ENCODE peak calls at places on chromosomes 12 and 14, in six cellular contexts. One of them, this sample, is unnamed.

GRCh38 chr12:9868271-9868815 is 811 bp downstream of the CLEC2B start:
- DNase-seq in uterus: no peak
- DNase-seq in aorta: no peak
- DNase-seq in SK-N-SH: no peak
- DNase-seq in DND-41: no peak
- DNase-seq in heart left ventricle: no peak
- DNase-seq in this sample: no peak

GRCh38 chr12:124660846-124661245 is 93.4 kb upstream of the NCOR2 start:
- DNase-seq in SK-N-SH: no peak
- DNase-seq in aorta: no peak
- DNase-seq in DND-41: no peak
- DNase-seq in uterus: no peak
- DNase-seq in heart left ventricle: no peak
- DNase-seq in this sample: peak; percentile 89

GRCh38 chr12:113090740-113091139 is 34.2 kb downstream of the DTX1 start:
- DNase-seq in DND-41: no peak
- DNase-seq in heart left ventricle: no peak
- DNase-seq in SK-N-SH: no peak
- DNase-seq in aorta: no peak
- DNase-seq in uterus: no peak
- DNase-seq in this sample: no peak

GRCh38 chr12:31817120-31817519 is 88.3 kb upstream of the AMN1 start:
- DNase-seq in uterus: no peak
- DNase-seq in SK-N-SH: no peak
- DNase-seq in aorta: no peak
- DNase-seq in DND-41: no peak
- DNase-seq in heart left ventricle: no peak
- DNase-seq in this sample: no peak

GRCh38 chr14:35320472-35320871 is 28.3 kb downstream of the PSMA6 start:
- DNase-seq in uterus: no peak
- DNase-seq in heart left ventricle: no peak
- DNase-seq in aorta: no peak
- DNase-seq in SK-N-SH: no peak
- DNase-seq in DND-41: no peak
- DNase-seq in this sample: no peak

GRCh38 chr14:92990456-92991430 is 67.8 kb downstream of the CHGA start:
- DNase-seq in aorta: peak; percentile 57
- DNase-seq in DND-41: no peak
- DNase-seq in uterus: no peak
- DNase-seq in SK-N-SH: peak; percentile 73
- DNase-seq in heart left ventricle: peak; percentile 32
- DNase-seq in this sample: peak; percentile 39

GRCh38 chr12:21416611-21417121 is 20.8 kb upstream of the PYROXD1 start:
- DNase-seq in heart left ventricle: no peak
- DNase-seq in aorta: no peak
- DNase-seq in SK-N-SH: no peak
- DNase-seq in DND-41: no peak
- DNase-seq in uterus: no peak
- DNase-seq in this sample: no peak

GRCh38 chr12:42135264-42135814 is 9.3 kb downstream of the GXYLT1 start:
- DNase-seq in heart left ventricle: no peak
- DNase-seq in SK-N-SH: no peak
- DNase-seq in aorta: no peak
- DNase-seq in DND-41: no peak
- DNase-seq in uterus: no peak
- DNase-seq in this sample: no peak

GRCh38 chr12:5789469-5789968 is 155.5 kb downstream of the ANO2 start:
- DNase-seq in uterus: no peak
- DNase-seq in heart left ventricle: no peak
- DNase-seq in DND-41: no peak
- DNase-seq in SK-N-SH: no peak
- DNase-seq in aorta: no peak
- DNase-seq in this sample: no peak

GRCh38 chr14:36738269-36738668 is 76.6 kb downstream of the PAX9 start:
- DNase-seq in uterus: no peak
- DNase-seq in heart left ventricle: no peak
- DNase-seq in SK-N-SH: no peak
- DNase-seq in aorta: no peak
- DNase-seq in DND-41: no peak
- DNase-seq in this sample: no peak

GRCh38 chr12:4355843-4356327 is 23.6 kb downstream of the FGF23 start:
- DNase-seq in DND-41: peak; percentile 50
- DNase-seq in aorta: peak; percentile 41
- DNase-seq in SK-N-SH: peak; percentile 39
- DNase-seq in uterus: no peak
- DNase-seq in heart left ventricle: peak; percentile 40
- DNase-seq in this sample: peak; percentile 84

GRCh38 chr14:24310666-24311604 is at the start of gene LTB4R:
- DNase-seq in heart left ventricle: peak; percentile 86
- DNase-seq in aorta: peak; percentile 92
- DNase-seq in uterus: no peak
- DNase-seq in DND-41: no peak
- DNase-seq in SK-N-SH: no peak
- DNase-seq in this sample: no peak

GRCh38 chr12:40226652-40227051 is 1.9 kb downstream of the LRRK2 start:
- DNase-seq in heart left ventricle: peak; percentile 35
- DNase-seq in uterus: peak; percentile 75
- DNase-seq in aorta: no peak
- DNase-seq in DND-41: no peak
- DNase-seq in SK-N-SH: no peak
- DNase-seq in this sample: no peak

GRCh38 chr12:1398673-1399072 is 195.7 kb downstream of the FBXL14 start:
- DNase-seq in SK-N-SH: no peak
- DNase-seq in heart left ventricle: no peak
- DNase-seq in uterus: no peak
- DNase-seq in DND-41: no peak
- DNase-seq in aorta: no peak
- DNase-seq in this sample: no peak

GRCh38 chr12:89016970-89017778 is 335.1 kb downstream of the DUSP6 start:
- DNase-seq in heart left ventricle: no peak
- DNase-seq in DND-41: peak; percentile 61
- DNase-seq in aorta: no peak
- DNase-seq in SK-N-SH: peak; percentile 38
- DNase-seq in uterus: peak; percentile 47
- DNase-seq in this sample: peak; percentile 26

GRCh38 chr12:131454418-131455217 is 256.3 kb upstream of the SFSWAP start:
- DNase-seq in DND-41: peak; percentile 42
- DNase-seq in heart left ventricle: no peak
- DNase-seq in aorta: no peak
- DNase-seq in SK-N-SH: peak; percentile 90
- DNase-seq in uterus: no peak
- DNase-seq in this sample: peak; percentile 88

GRCh38 chr14:49962616-49963015 is 69.7 kb downstream of the ARF6 start:
- DNase-seq in uterus: no peak
- DNase-seq in heart left ventricle: no peak
- DNase-seq in SK-N-SH: no peak
- DNase-seq in DND-41: no peak
- DNase-seq in aorta: no peak
- DNase-seq in this sample: no peak

DNA sequence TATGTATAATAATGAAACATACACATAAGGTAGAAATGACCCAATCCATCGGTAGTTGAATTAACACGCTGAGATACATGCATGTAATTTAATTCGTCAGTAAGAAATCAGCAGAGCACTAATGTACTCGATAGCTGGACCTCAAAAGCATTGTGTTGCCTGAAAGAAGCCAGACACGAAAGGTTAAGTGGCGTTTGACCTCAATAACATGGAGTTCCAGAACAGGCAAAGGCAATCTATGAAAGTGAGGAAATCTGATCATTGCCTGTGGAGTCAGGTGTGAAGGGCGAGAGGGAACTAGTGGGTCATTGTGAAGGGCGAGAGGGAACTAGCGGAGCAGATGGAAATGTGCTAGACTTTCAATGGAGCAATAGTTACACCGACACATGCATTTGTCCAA is 970.4 kb upstream of the TMEM132C start:
- DNase-seq in uterus: no peak
- DNase-seq in SK-N-SH: no peak
- DNase-seq in DND-41: no peak
- DNase-seq in aorta: no peak
- DNase-seq in heart left ventricle: no peak
- DNase-seq in this sample: no peak
- H3K27ac ChIP-seq in uterus: no peak overlapping the region
- H3K27ac ChIP-seq in SK-N-SH: no peak overlapping the region
- H3K27ac ChIP-seq in DND-41: no peak overlapping the region
- H3K27ac ChIP-seq in aorta: no peak overlapping the region
- H3K27ac ChIP-seq in heart left ventricle: no peak overlapping the region
- H3K27ac ChIP-seq in this sample: no peak overlapping the region

GRCh38 chr12:129984097-129984496 is 80.3 kb upstream of the TMEM132D start:
- DNase-seq in SK-N-SH: no peak
- DNase-seq in heart left ventricle: no peak
- DNase-seq in uterus: no peak
- DNase-seq in aorta: no peak
- DNase-seq in DND-41: no peak
- DNase-seq in this sample: no peak
- H3K27ac ChIP-seq in SK-N-SH: no peak overlapping the region
- H3K27ac ChIP-seq in heart left ventricle: no peak overlapping the region
- H3K27ac ChIP-seq in uterus: no peak overlapping the region
- H3K27ac ChIP-seq in aorta: no peak overlapping the region
- H3K27ac ChIP-seq in DND-41: no peak overlapping the region
- H3K27ac ChIP-seq in this sample: no peak overlapping the region

GRCh38 chr14:89504602-89505320 is 87.7 kb upstream of the FOXN3 start:
- DNase-seq in heart left ventricle: no peak
- DNase-seq in aorta: no peak
- DNase-seq in DND-41: peak; percentile 46
- DNase-seq in SK-N-SH: no peak
- DNase-seq in uterus: no peak
- DNase-seq in this sample: no peak

GRCh38 chr14:89507521-89507920 is 90.5 kb upstream of the FOXN3 start:
- DNase-seq in DND-41: no peak
- DNase-seq in SK-N-SH: no peak
- DNase-seq in uterus: no peak
- DNase-seq in heart left ventricle: no peak
- DNase-seq in aorta: no peak
- DNase-seq in this sample: no peak

GRCh38 chr14:89507926-89508460 is 91.0 kb upstream of the FOXN3 start:
- DNase-seq in uterus: no peak
- DNase-seq in heart left ventricle: no peak
- DNase-seq in SK-N-SH: no peak
- DNase-seq in DND-41: no peak
- DNase-seq in aorta: no peak
- DNase-seq in this sample: no peak

GRCh38 chr14:89508863-89509262 is 91.8 kb upstream of the FOXN3 start:
- DNase-seq in uterus: no peak
- DNase-seq in heart left ventricle: no peak
- DNase-seq in aorta: peak; percentile 43
- DNase-seq in DND-41: no peak
- DNase-seq in SK-N-SH: no peak
- DNase-seq in this sample: no peak

DNA sequence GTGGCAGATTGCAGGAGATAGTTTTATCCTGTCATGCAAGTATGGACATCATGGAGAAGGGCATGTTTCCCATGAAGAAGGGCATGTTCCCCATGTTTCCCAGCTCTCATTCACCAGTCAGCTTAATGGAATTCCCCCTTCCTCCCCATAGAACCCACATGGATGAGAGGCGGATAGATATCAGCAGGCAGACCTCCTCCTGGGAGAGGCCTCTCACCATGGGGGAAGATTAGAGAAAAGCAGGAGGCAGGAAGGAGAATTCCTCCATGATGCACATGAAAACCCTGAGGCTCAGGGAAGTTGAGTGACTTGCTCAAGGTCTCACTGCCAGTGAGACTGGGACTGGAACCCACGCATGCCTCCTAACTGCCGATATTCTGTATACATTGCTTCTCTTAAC is 92.9 kb upstream of the FOXN3 start:
- DNase-seq in SK-N-SH: no peak
- DNase-seq in heart left ventricle: no peak
- DNase-seq in DND-41: no peak
- DNase-seq in uterus: no peak
- DNase-seq in aorta: no peak
- DNase-seq in this sample: no peak
- H3K27ac ChIP-seq in SK-N-SH: peak overlapping the region; percentile 34
- H3K27ac ChIP-seq in heart left ventricle: peak overlapping the region; percentile 70
- H3K27ac ChIP-seq in DND-41: peak overlapping the region; percentile 81
- H3K27ac ChIP-seq in uterus: no peak overlapping the region
- H3K27ac ChIP-seq in aorta: no peak overlapping the region
- H3K27ac ChIP-seq in this sample: no peak overlapping the region

DNA sequence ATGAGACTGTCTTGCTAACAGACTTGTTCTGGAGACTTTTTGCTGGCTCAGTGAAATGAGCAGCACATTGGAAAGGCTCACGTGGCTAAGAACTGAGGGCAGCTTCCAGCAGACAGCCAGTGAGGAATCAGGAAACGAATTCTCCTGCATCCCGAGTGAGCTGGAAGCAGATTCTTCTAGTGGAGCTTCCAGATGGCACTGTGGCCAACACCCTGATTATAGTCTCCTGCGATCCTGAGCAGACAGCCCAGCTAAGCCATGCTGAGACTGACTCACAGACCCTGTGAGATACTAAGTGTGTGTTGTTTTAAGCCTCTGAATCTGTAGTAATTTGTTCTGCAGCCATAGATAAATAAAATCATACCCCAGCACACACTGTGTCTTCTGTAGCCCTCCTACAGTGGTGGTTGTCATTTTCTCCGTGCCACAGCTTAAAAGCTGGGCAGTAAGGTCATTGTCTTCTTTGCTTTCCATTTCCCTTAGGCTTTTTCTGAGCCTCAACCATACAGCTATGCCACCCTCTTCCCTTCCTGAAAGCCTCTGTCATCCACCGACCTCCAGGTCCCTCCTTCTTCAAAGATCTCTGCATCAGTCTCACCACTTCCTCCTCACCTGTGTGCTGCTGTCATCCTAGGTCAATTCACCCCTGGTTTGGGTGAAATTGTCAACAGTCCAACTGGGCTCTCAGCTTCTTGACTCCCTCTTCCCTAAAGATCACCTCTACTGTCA is 15.9 kb upstream of the TSPAN9 start:
- DNase-seq in SK-N-SH: no peak
- DNase-seq in uterus: no peak
- DNase-seq in heart left ventricle: no peak
- DNase-seq in DND-41: no peak
- DNase-seq in aorta: no peak
- DNase-seq in this sample: peak; percentile 75
- H3K27ac ChIP-seq in SK-N-SH: no peak overlapping the region
- H3K27ac ChIP-seq in uterus: no peak overlapping the region
- H3K27ac ChIP-seq in heart left ventricle: no peak overlapping the region
- H3K27ac ChIP-seq in DND-41: no peak overlapping the region
- H3K27ac ChIP-seq in aorta: no peak overlapping the region
- H3K27ac ChIP-seq in this sample: peak overlapping the region; percentile 42

This sample was measured in WERI-Rb-1.